ENCODE peak calls at places on chromosomes 11 and 22, in four cellular contexts. One of them, this sample, is unnamed.

GRCh38 chr11:118996926-118997626 is 862 bp upstream of the CENATAC start:
- DNase-seq in GM04504: no peak
- DNase-seq in iris pigment epithelial cell: peak
- DNase-seq in fibroblast of lung: no peak
- DNase-seq in this sample: no peak

GRCh38 chr11:129319201-129319600 is 56.4 kb upstream of the BARX2 start:
- DNase-seq in GM04504: no peak
- DNase-seq in fibroblast of lung: no peak
- DNase-seq in iris pigment epithelial cell: no peak
- DNase-seq in this sample: no peak

GRCh38 chr22:18056161-18056666 is 21.6 kb upstream of the PEX26 start:
- DNase-seq in iris pigment epithelial cell: peak
- DNase-seq in GM04504: peak
- DNase-seq in fibroblast of lung: peak
- DNase-seq in this sample: peak

GRCh38 chr11:134838708-134839107 is 426.7 kb upstream of the B3GAT1 start:
- DNase-seq in GM04504: no peak
- DNase-seq in iris pigment epithelial cell: no peak
- DNase-seq in fibroblast of lung: no peak
- DNase-seq in this sample: no peak

GRCh38 chr11:111047376-111047775 is 198.1 kb upstream of the POU2AF2 start:
- DNase-seq in GM04504: no peak
- DNase-seq in iris pigment epithelial cell: no peak
- DNase-seq in fibroblast of lung: peak
- DNase-seq in this sample: peak

GRCh38 chr22:39431821-39432251 is 25.0 kb upstream of the MGAT3 start:
- DNase-seq in fibroblast of lung: peak
- DNase-seq in iris pigment epithelial cell: peak
- DNase-seq in GM04504: no peak
- DNase-seq in this sample: peak

GRCh38 chr11:122933434-122933833 is 48.2 kb downstream of the BSX start:
- DNase-seq in iris pigment epithelial cell: no peak
- DNase-seq in fibroblast of lung: no peak
- DNase-seq in GM04504: peak
- DNase-seq in this sample: no peak

GRCh38 chr11:27040302-27041115 is at the start of gene BBOX1:
- DNase-seq in GM04504: no peak
- DNase-seq in fibroblast of lung: no peak
- DNase-seq in iris pigment epithelial cell: no peak
- DNase-seq in this sample: no peak

GRCh38 chr11:5605849-5606248 is 9.4 kb downstream of the TRIM6 start:
- DNase-seq in GM04504: peak
- DNase-seq in iris pigment epithelial cell: peak
- DNase-seq in fibroblast of lung: peak
- DNase-seq in this sample: peak

GRCh38 chr11:3984896-3985295 is 109.7 kb upstream of the RRM1 start:
- DNase-seq in fibroblast of lung: peak
- DNase-seq in GM04504: no peak
- DNase-seq in iris pigment epithelial cell: no peak
- DNase-seq in this sample: no peak

GRCh38 chr22:28599693-28600092 is 79.9 kb downstream of the TTC28 start:
- DNase-seq in iris pigment epithelial cell: no peak
- DNase-seq in GM04504: no peak
- DNase-seq in fibroblast of lung: no peak
- DNase-seq in this sample: no peak

GRCh38 chr11:129652828-129653227 is 162.8 kb upstream of the TMEM45B start:
- DNase-seq in fibroblast of lung: peak
- DNase-seq in GM04504: no peak
- DNase-seq in iris pigment epithelial cell: peak
- DNase-seq in this sample: no peak

GRCh38 chr22:35631597-35631996 is 14.5 kb upstream of the MB start:
- DNase-seq in GM04504: no peak
- DNase-seq in fibroblast of lung: peak
- DNase-seq in iris pigment epithelial cell: peak
- DNase-seq in this sample: peak

GRCh38 chr11:90423378-90423777 is 200.5 kb upstream of the CHORDC1 start:
- DNase-seq in iris pigment epithelial cell: no peak
- DNase-seq in GM04504: no peak
- DNase-seq in fibroblast of lung: no peak
- DNase-seq in this sample: no peak

This sample was measured in myocyte.